ENCODE peak calls at places on chromosomes 4 and X, in six cellular contexts. E is amniotic epithelial cell; V is activated B cell treated with CpG ODN at 0.5 μM for 24 hours; J is fibroblast of the conjunctiva; R is activated CD4-positive, alpha-beta memory T cell treated with anti-CD3 and anti-CD28 coated beads, Interleukin-2, amount 10 ng/mL, durations not matched to agents 7 days and 5 days; D is activated CD4-positive, alpha-beta T cell treated with anti-CD3 and anti-CD28 coated beads, Interleukin-2, amount 50 U/mL, for 48 hours. X is an unnamed sample.

GRCh38 chrX:74248889-74249288 is 55.1 kb upstream of the ZCCHC13 start:
- DNase-seq in E (peak), V (no peak), J (no peak), R (no peak), D (no peak), X (no peak)

GRCh38 chrX:134753185-134754008 is 95.1 kb upstream of the PLAC1 start:
- DNase-seq in E (peak), V (no peak), J (peak), R (no peak), D (no peak), X (no peak)

GRCh38 chr4:87032884-87033533 is 98.2 kb downstream of the AFF1 start:
- DNase-seq in E (peak), V (no peak), J (peak), R (no peak), D (no peak), X (peak)

GRCh38 chr4:159224412-159224811 is 121.5 kb downstream of the RAPGEF2 start:
- DNase-seq in E (no peak), V (no peak), J (no peak), R (no peak), D (no peak), X (no peak)

GRCh38 chrX:102745513-102746133 is 25.1 kb downstream of the GPRASP3 start:
- DNase-seq in E (no peak), V (no peak), J (no peak), R (no peak), D (no peak), X (no peak)

GRCh38 chr4:41134581-41134980 is 79.8 kb downstream of the APBB2 start:
- DNase-seq in E (no peak), V (no peak), J (no peak), R (no peak), D (no peak), X (no peak)

GRCh38 chrX:21373637-21374162 is 518 bp upstream of the CNKSR2 start:
- DNase-seq in E (no peak), V (no peak), J (no peak), R (peak), D (peak), X (no peak)

GRCh38 chr4:19982556-19982955 is 269.1 kb upstream of the SLIT2 start:
- DNase-seq in E (peak), V (no peak), J (peak), R (no peak), D (no peak), X (no peak)

GRCh38 chr4:137664055-137664405 is 131.7 kb upstream of the PCDH18 start:
- DNase-seq in E (peak), V (no peak), J (peak), R (no peak), D (no peak), X (peak)

GRCh38 chr4:151676301-151676700 is 84.5 kb downstream of the GATB start:
- DNase-seq in E (peak), V (no peak), J (peak), R (no peak), D (no peak), X (peak)

GRCh38 chr4:186726440-186727148 is 2.9 kb upstream of the FAT1 start:
- DNase-seq in E (peak), V (no peak), J (no peak), R (no peak), D (no peak), X (no peak)

GRCh38 chrX:124234348-124234747 is 98.1 kb upstream of the TEX13D start:
- DNase-seq in E (peak), V (no peak), J (no peak), R (no peak), D (no peak), X (no peak)

GRCh38 chr4:79964715-79965345 is 108.2 kb downstream of the ANTXR2 start:
- DNase-seq in E (peak), V (no peak), J (no peak), R (no peak), D (no peak), X (no peak)

GRCh38 chr4:102826105-102826889 is 1.1 kb downstream of the UBE2D3 start:
- DNase-seq in E (no peak), V (no peak), J (no peak), R (no peak), D (no peak), X (no peak)

GRCh38 chr4:126735294-126736132 is 897.2 kb upstream of the INTU start:
- DNase-seq in E (no peak), V (no peak), J (no peak), R (no peak), D (no peak), X (no peak)

GRCh38 chrX:150364347-150365050 is 1.4 kb downstream of the MAMLD1 start:
- DNase-seq in E (no peak), V (peak), J (no peak), R (peak), D (peak), X (no peak)

GRCh38 chrX:45894864-45895645 is 650.2 kb downstream of the ZNF674 start:
- DNase-seq in E (no peak), V (no peak), J (no peak), R (no peak), D (no peak), X (no peak)

GRCh38 chr4:66000500-66001117 is 330.3 kb upstream of the EPHA5 start:
- DNase-seq in E (no peak), V (no peak), J (no peak), R (no peak), D (no peak), X (no peak)

GRCh38 chr4:18155062-18156041 is 133.8 kb upstream of the LCORL start:
- DNase-seq in E (no peak), V (no peak), J (no peak), R (no peak), D (no peak), X (no peak)

GRCh38 chr4:97072666-97073065 is 1070.6 kb downstream of the STPG2 start:
- DNase-seq in E (no peak), V (no peak), J (no peak), R (no peak), D (no peak), X (no peak)

GRCh38 chrX:40272786-40273185 is 175.0 kb upstream of the BCOR start:
- DNase-seq in E (no peak), V (no peak), J (no peak), R (no peak), D (no peak), X (no peak)

GRCh38 chr4:154731756-154732155 is 12.0 kb upstream of the LRAT start:
- DNase-seq in E (no peak), V (no peak), J (no peak), R (no peak), D (no peak), X (no peak)

GRCh38 chrX:118420462-118420861 is 74.6 kb downstream of the WDR44 start:
- DNase-seq in E (peak), V (no peak), J (peak), R (no peak), D (no peak), X (peak)

GRCh38 chr4:94285666-94286065 is 57.0 kb downstream of the HPGDS start:
- DNase-seq in E (no peak), V (no peak), J (no peak), R (no peak), D (no peak), X (no peak)